ENCODE peak calls at places on chromosomes 1 and 21, in five cellular contexts. P is head of caudate nucleus; S is naive thymus-derived CD8-positive, alpha-beta T cell; E is T-helper 2 cell; G is heart left ventricle. J is an unnamed sample.

GRCh38 chr1:19353596-19353995 is 41.5 kb downstream of the SLC66A1 start:
- DNase-seq in G (no peak), S (no peak), P (no peak), E (no peak), J (no peak)

GRCh38 chr1:115474166-115474565 is 136.1 kb upstream of the NGF start:
- DNase-seq in P (no peak), E (no peak), G (no peak), S (no peak), J (no peak)

GRCh38 chr21:18529253-18529652 is 125.7 kb upstream of the TMPRSS15 start:
- DNase-seq in E (no peak), S (no peak), G (no peak), P (no peak), J (no peak)

GRCh38 chr21:44874240-44874496 is 678 bp upstream of the PTTG1IP start:
- DNase-seq in P (no peak), S (no peak), G (no peak), E (no peak), J (no peak)

GRCh38 chr1:7042322-7043231 is 257.3 kb downstream of the CAMTA1 start:
- DNase-seq in P (peak), E (no peak), S (no peak), G (no peak), J (peak)

GRCh38 chr1:55418625-55419024 is 203.5 kb upstream of the USP24 start:
- DNase-seq in S (no peak), P (no peak), G (no peak), E (no peak), J (no peak)

GRCh38 chr1:3981261-3981660 is 81.2 kb upstream of the C1orf174 start:
- DNase-seq in G (no peak), E (no peak), P (no peak), S (no peak), J (no peak)

GRCh38 chr1:168088511-168089325 is 48.0 kb downstream of the GPR161 start:
- DNase-seq in P (no peak), S (no peak), G (no peak), E (no peak), J (no peak)

GRCh38 chr1:183956559-183957188 is 80.9 kb downstream of the COLGALT2 start:
- DNase-seq in S (peak), G (no peak), E (no peak), P (no peak), J (no peak)

GRCh38 chr1:78833491-78833890 is 173.0 kb downstream of the ADGRL4 start:
- DNase-seq in S (no peak), P (no peak), G (no peak), E (no peak), J (no peak)

GRCh38 chr1:6125366-6125765 is 54.8 kb downstream of the CHD5 start:
- DNase-seq in G (no peak), S (no peak), E (no peak), P (no peak), J (no peak)

GRCh38 chr1:93221913-93222312 is 41.4 kb downstream of the CCDC18 start:
- DNase-seq in S (no peak), E (no peak), G (no peak), P (no peak), J (peak)

GRCh38 chr21:36615274-36615964 is 83.5 kb upstream of the SIM2 start:
- DNase-seq in P (no peak), E (no peak), S (no peak), G (no peak), J (no peak)

GRCh38 chr1:245537992-245538391 is 383.2 kb downstream of the KIF26B start:
- DNase-seq in E (no peak), S (no peak), G (no peak), P (no peak), J (no peak)

GRCh38 chr21:45994738-45995685 is 13.4 kb downstream of the COL6A1 start:
- DNase-seq in E (no peak), P (peak), S (no peak), G (peak), J (peak)

GRCh38 chr1:167912294-167912693 is 1.6 kb downstream of the ADCY10 start:
- DNase-seq in G (no peak), E (no peak), P (no peak), S (no peak), J (no peak)

GRCh38 chr1:112700290-112701226 is 6.4 kb downstream of the RHOC start:
- DNase-seq in P (peak), S (peak), E (no peak), G (peak), J (peak)

GRCh38 chr21:33896691-33897090 is 18.9 kb downstream of the ATP5PO start:
- DNase-seq in S (no peak), P (no peak), E (no peak), G (no peak), J (no peak)

GRCh38 chr1:35809156-35810095 is 1.6 kb downstream of the AGO4 start:
- DNase-seq in P (no peak), S (no peak), G (no peak), E (no peak), J (no peak)

GRCh38 chr1:201142011-201142853 is 12.0 kb downstream of the TMEM9 start:
- DNase-seq in S (no peak), E (no peak), G (peak), P (no peak), J (peak)

GRCh38 chr1:15454256-15454655 is 2.3 kb upstream of the CELA2A start:
- DNase-seq in E (no peak), S (no peak), G (no peak), P (no peak), J (no peak)

GRCh38 chr1:208808301-208808700 is 564.1 kb upstream of the PLXNA2 start:
- DNase-seq in E (no peak), S (no peak), P (no peak), G (no peak), J (no peak)

GRCh38 chr1:213303286-213303685 is 252.2 kb downstream of the RPS6KC1 start:
- DNase-seq in P (no peak), E (no peak), G (no peak), S (no peak), J (peak)

GRCh38 chr1:212161231-212161781 is 123.9 kb upstream of the PPP2R5A start:
- DNase-seq in P (no peak), S (no peak), E (no peak), G (no peak), J (no peak)

GRCh38 chr21:37450385-37451044 is 83.9 kb downstream of the DYRK1A start:
- DNase-seq in G (no peak), E (no peak), P (no peak), S (no peak), J (no peak)

GRCh38 chr1:209889077-209889418 is 49.0 kb upstream of the SYT14 start:
- DNase-seq in G (no peak), E (no peak), P (no peak), S (no peak), J (no peak)

GRCh38 chr1:12608311-12608957 is 9.6 kb downstream of the DHRS3 start:
- DNase-seq in E (no peak), P (no peak), S (no peak), G (no peak), J (no peak)

GRCh38 chr1:161973924-161974845 is 49.5 kb downstream of the OLFML2B start:
- DNase-seq in E (no peak), S (no peak), G (peak), P (no peak), J (peak)

GRCh38 chr21:33334824-33335223 is 10.1 kb downstream of the IFNAR1 start:
- DNase-seq in P (no peak), G (no peak), S (no peak), E (no peak), J (no peak)

GRCh38 chr21:37266515-37267221 is 466 bp downstream of the VPS26C start:
- DNase-seq in S (no peak), G (peak), E (no peak), P (no peak), J (no peak)

GRCh38 chr1:21607549-21608529 is 61.3 kb downstream of the RAP1GAP start:
- DNase-seq in P (peak), E (no peak), S (no peak), G (peak), J (peak)

GRCh38 chr1:96978867-96979266 is 257.3 kb downstream of the PTBP2 start:
- DNase-seq in E (no peak), S (no peak), P (no peak), G (no peak), J (no peak)

GRCh38 chr1:175792126-175792525 is 48.7 kb upstream of the TNR start:
- DNase-seq in P (no peak), G (no peak), S (no peak), E (no peak), J (no peak)

GRCh38 chr1:228929476-228930027 is 194.3 kb downstream of the RHOU start:
- DNase-seq in S (no peak), G (no peak), P (no peak), E (no peak), J (no peak)

GRCh38 chr1:109768700-109769325 is 5.1 kb upstream of the EPS8L3 start:
- DNase-seq in G (peak), E (no peak), P (no peak), S (no peak), J (peak)

GRCh38 chr1:27057389-27057788 is 44.7 kb upstream of the TENT5B start:
- DNase-seq in S (no peak), E (no peak), P (no peak), G (no peak), J (no peak)

GRCh38 chr1:201530741-201531521 is 8.0 kb upstream of the NAV1 start:
- DNase-seq in S (no peak), G (peak), E (no peak), P (peak), J (peak)

GRCh38 chr1:5678759-5679158 is 313.5 kb downstream of the NPHP4 start:
- DNase-seq in S (no peak), G (no peak), P (no peak), E (no peak), J (no peak)

GRCh38 chr1:17135530-17135929 is 16.3 kb upstream of the PADI2 start:
- DNase-seq in S (no peak), E (no peak), G (no peak), P (no peak), J (no peak)

J was measured in testis.